ENCODE peak calls at places on chromosome 21, in six cellular contexts. U, J, N, S, P and Q are unnamed samples.

GRCh38 chr21:41965045-41965444 is 11.2 kb upstream of the C2CD2 start:
- DNase-seq in U (no peak), J (no peak), N (peak), S (no peak), P (no peak), Q (no peak)

GRCh38 chr21:34047835-34048234 is 25.5 kb upstream of the MRPS6 start:
- DNase-seq in U (no peak), J (no peak), N (no peak), S (no peak), P (no peak), Q (no peak)

GRCh38 chr21:29737188-29737587 is 202.6 kb downstream of the GRIK1 start:
- DNase-seq in U (no peak), J (no peak), N (no peak), S (no peak), P (no peak), Q (no peak)

GRCh38 chr21:35321322-35322200 is 272.5 kb upstream of the RUNX1 start:
- DNase-seq in U (no peak), J (no peak), N (no peak), S (no peak), P (no peak), Q (no peak)

GRCh38 chr21:42733037-42733632 is 79.7 kb downstream of the PDE9A start:
- DNase-seq in U (no peak), J (peak), N (no peak), S (no peak), P (no peak), Q (no peak)

GRCh38 chr21:26686278-26686677 is 113.2 kb upstream of the CYYR1 start:
- DNase-seq in U (no peak), J (no peak), N (no peak), S (no peak), P (no peak), Q (no peak)

GRCh38 chr21:44011123-44011773 is 861 bp upstream of the TRAPPC10 start:
- DNase-seq in U (no peak), J (no peak), N (no peak), S (peak), P (no peak), Q (no peak)

GRCh38 chr21:37452222-37452621 is 85.6 kb downstream of the DYRK1A start:
- DNase-seq in U (no peak), J (no peak), N (no peak), S (no peak), P (no peak), Q (no peak)

GRCh38 chr21:16519012-16519411 is 789.2 kb downstream of the USP25 start:
- DNase-seq in U (no peak), J (no peak), N (no peak), S (no peak), P (no peak), Q (no peak)

GRCh38 chr21:42614811-42615342 is 38.5 kb upstream of the PDE9A start:
- DNase-seq in U (no peak), J (peak), N (no peak), S (no peak), P (no peak), Q (no peak)

GRCh38 chr21:33985117-33986050 is 69.8 kb upstream of the ATP5PO start:
- DNase-seq in U (no peak), J (no peak), N (no peak), S (no peak), P (no peak), Q (no peak)

GRCh38 chr21:37869661-37870060 is 46.6 kb downstream of the KCNJ6 start:
- DNase-seq in U (no peak), J (no peak), N (no peak), S (no peak), P (no peak), Q (no peak)

GRCh38 chr21:42243026-42243425 is 24.1 kb downstream of the ABCG1 start:
- DNase-seq in U (no peak), J (no peak), N (no peak), S (no peak), P (no peak), Q (no peak)

GRCh38 chr21:46388896-46389295 is 64.9 kb downstream of the PCNT start:
- DNase-seq in U (no peak), J (no peak), N (no peak), S (no peak), P (no peak), Q (no peak)

GRCh38 chr21:46384556-46384955 is 60.6 kb downstream of the PCNT start:
- DNase-seq in U (no peak), J (no peak), N (no peak), S (no peak), P (no peak), Q (no peak)

GRCh38 chr21:46385846-46386725 is 62.1 kb downstream of the PCNT start:
- DNase-seq in U (no peak), J (no peak), N (no peak), S (no peak), P (no peak), Q (no peak)

GRCh38 chr21:46388206-46388880 is 64.4 kb downstream of the PCNT start:
- DNase-seq in U (no peak), J (no peak), N (no peak), S (no peak), P (no peak), Q (no peak)

DNA sequence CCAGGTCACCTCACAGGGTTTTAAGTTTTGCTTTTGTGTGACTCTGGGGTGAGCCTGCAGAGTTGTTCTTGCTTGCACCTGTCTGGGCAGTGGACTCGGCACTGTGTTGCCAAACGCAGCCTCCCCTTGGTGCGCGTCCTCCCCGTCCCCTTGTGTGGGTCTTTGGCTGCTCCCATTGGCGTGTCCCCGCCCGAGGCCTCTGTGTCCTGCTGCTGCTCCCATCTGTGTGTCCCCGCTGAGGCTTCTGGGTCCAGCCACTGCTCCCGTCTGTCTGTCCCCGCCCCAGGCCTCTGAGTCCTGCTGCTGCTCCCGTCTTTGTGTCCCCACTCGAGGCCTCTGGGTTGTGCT is 62.7 kb downstream of the PCNT start:
- DNase-seq in U (no peak), J (no peak), N (no peak), S (no peak), P (no peak), Q (no peak)
- TF ChIP-seq TAF1 in U (no peak), J (no peak), N (no peak), S (no peak), P (no peak), Q (no peak)

GRCh38 chr21:46369520-46370235 is 45.7 kb downstream of the PCNT start:
- DNase-seq in U (no peak), J (no peak), N (no peak), S (no peak), P (no peak), Q (no peak)
- TF ChIP-seq POLR2A in U (no peak), J (no peak), N (no peak), S (no peak), P (no peak), Q (no peak)

DNA sequence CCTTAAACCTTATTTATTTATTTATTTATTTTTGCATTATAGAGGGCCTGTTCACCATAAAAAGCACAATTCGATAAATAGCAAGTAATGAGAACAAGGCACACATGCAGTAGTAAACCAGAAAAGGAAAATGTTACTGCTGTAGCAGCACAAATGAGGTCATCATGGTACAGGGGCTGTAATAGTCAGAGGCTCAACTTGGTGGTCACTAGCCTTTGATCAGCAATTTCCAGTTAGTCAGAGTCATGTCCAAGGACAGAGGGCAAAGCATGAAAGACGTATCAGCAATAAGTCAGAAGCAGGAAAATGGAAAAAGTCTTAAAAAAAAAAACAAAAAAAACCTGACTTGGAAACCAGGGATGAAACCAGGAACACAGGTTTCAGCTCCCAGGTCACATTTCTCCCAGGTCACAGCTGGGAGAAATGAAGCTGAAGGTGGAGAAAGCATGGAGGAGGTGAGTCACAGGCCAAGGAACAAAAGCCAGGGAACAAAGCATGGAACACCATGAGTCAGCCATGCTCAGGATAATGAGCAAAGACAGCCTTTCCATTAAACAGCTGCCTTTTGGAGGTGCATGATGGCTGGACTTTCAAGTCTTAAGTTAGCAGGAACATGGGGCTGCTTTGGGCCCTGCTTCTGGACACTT is 556.3 kb downstream of the LTN1 start:
- DNase-seq in U (no peak), J (no peak), N (no peak), S (no peak), P (no peak), Q (no peak)
- TF ChIP-seq POLR2AphosphoS5 in U (no peak), J (no peak), N (no peak), S (no peak), P (no peak), Q (no peak)

DNA sequence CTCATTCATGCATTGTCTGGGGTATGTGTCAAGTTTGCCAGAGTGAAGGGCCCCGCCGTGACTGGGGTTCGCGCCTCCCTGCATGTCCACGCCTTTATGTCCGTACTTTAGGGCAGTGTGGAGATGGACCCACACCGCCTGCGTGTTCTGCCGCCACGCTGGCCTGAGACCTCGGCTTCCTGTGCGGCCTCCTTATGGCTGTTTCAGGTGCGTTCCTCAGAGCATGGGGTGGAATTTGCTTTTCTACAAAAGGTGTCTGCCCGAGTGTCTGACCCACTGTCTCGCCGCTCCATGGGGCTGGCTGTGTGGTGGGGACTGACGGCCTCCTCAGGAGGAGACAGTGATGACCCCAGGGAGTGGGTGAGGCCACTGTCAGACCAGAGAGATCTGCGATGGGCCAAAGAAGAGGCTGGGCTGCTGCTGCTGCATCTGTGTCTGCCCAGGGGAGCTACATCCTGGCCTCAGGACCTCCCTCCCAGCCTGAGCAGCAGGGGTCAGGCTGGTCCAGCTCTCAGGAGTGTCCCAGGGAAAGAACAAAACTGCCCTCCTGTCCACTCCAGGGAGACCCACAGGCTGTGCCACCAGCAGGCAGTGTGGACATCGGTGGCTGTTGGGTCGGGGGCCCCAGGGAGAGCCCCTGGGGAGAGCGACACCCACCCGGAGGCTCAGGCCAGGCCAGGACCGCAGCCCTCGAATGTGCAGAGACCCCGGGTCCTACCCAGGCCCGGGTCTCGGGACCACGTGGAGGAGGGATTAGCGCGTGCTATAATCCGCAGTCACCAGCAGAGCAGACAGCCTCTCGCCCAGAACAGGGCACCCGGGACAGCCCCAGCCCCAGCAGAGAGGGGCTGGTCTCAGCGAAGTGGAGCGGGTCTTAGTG is 9.8 kb upstream of the SLC19A1 start:
- DNase-seq in U (no peak), J (no peak), N (no peak), S (no peak), P (no peak), Q (no peak)
- TF ChIP-seq TAF1 in U (no peak), J (no peak), N (no peak), S (no peak), P (no peak), Q (no peak)

GRCh38 chr21:39388038-39388810 is 39.3 kb upstream of the HMGN1 start:
- DNase-seq in U (peak), J (peak), N (peak), S (peak), P (no peak), Q (peak)

GRCh38 chr21:39386899-39387298 is 38.0 kb upstream of the HMGN1 start:
- DNase-seq in U (no peak), J (no peak), N (no peak), S (no peak), P (no peak), Q (no peak)

GRCh38 chr21:39390212-39390765 is 41.4 kb upstream of the HMGN1 start:
- DNase-seq in U (no peak), J (no peak), N (no peak), S (no peak), P (no peak), Q (no peak)

GRCh38 chr21:39387461-39388037 is 38.7 kb upstream of the HMGN1 start:
- DNase-seq in U (peak), J (peak), N (peak), S (peak), P (peak), Q (peak)

GRCh38 chr21:39388811-39389155 is 39.9 kb upstream of the HMGN1 start:
- DNase-seq in U (no peak), J (no peak), N (no peak), S (no peak), P (no peak), Q (no peak)
- TF ChIP-seq POLR2A in U (no peak), J (no peak), N (no peak), S (no peak), P (no peak), Q (no peak)

GRCh38 chr21:21147374-21147745 is 149.2 kb downstream of the NCAM2 start:
- DNase-seq in U (no peak), J (no peak), N (no peak), S (no peak), P (no peak), Q (no peak)

GRCh38 chr21:21146587-21147373 is 148.6 kb downstream of the NCAM2 start:
- DNase-seq in U (no peak), J (no peak), N (no peak), S (peak), P (no peak), Q (no peak)

GRCh38 chr21:21151231-21151630 is 153.0 kb downstream of the NCAM2 start:
- DNase-seq in U (no peak), J (no peak), N (no peak), S (no peak), P (no peak), Q (no peak)

GRCh38 chr21:21148009-21148408 is 149.8 kb downstream of the NCAM2 start:
- DNase-seq in U (no peak), J (no peak), N (no peak), S (no peak), P (no peak), Q (no peak)

DNA sequence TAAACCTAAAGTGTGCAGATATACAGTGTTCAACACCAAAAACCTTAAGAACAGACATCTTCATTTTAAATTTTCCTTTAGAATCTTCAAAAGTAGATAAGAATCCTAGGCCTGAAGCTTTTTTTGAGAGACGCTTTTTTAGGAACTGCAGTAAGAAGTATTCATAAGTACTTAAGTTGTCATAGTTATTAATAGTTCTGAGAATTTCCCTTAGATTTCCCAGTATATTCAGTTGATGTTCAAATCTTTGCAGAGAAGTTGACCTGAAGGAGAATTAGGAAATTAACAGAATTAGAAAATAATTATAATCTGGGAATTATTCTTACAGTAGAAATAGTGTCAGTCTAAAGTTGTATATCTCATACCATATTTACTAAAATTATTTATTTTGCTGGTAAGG is 150.3 kb downstream of the NCAM2 start:
- DNase-seq in U (no peak), J (no peak), N (no peak), S (no peak), P (no peak), Q (no peak)
- TF ChIP-seq POLR2AphosphoS5 in U (no peak), J (no peak), N (no peak), S (no peak), P (no peak), Q (no peak)

DNA sequence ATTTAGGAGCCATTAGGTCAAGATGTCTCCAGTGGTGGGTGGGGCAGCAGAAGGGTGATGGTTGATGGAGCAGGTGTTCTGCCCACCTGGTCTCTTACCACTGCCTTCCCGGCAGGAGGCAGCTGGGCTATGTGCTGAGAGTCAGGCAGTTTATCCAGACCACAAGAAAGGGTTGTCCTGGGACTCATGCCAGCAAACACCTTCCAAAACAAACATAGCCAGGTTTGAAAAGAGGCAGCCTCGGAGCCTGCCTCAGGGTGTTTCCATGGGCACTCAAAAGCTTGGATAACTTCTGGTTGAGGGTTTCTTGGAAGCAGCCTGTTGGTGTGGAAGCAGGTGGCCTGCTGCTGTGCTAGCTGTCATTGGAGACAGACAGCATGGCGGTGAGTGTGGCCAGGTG is 187.2 kb downstream of the PCP4 start:
- DNase-seq in U (no peak), J (no peak), N (no peak), S (no peak), P (no peak), Q (no peak)
- TF ChIP-seq TAF1 in U (no peak), J (no peak), N (no peak), S (no peak), P (no peak), Q (no peak)

DNA sequence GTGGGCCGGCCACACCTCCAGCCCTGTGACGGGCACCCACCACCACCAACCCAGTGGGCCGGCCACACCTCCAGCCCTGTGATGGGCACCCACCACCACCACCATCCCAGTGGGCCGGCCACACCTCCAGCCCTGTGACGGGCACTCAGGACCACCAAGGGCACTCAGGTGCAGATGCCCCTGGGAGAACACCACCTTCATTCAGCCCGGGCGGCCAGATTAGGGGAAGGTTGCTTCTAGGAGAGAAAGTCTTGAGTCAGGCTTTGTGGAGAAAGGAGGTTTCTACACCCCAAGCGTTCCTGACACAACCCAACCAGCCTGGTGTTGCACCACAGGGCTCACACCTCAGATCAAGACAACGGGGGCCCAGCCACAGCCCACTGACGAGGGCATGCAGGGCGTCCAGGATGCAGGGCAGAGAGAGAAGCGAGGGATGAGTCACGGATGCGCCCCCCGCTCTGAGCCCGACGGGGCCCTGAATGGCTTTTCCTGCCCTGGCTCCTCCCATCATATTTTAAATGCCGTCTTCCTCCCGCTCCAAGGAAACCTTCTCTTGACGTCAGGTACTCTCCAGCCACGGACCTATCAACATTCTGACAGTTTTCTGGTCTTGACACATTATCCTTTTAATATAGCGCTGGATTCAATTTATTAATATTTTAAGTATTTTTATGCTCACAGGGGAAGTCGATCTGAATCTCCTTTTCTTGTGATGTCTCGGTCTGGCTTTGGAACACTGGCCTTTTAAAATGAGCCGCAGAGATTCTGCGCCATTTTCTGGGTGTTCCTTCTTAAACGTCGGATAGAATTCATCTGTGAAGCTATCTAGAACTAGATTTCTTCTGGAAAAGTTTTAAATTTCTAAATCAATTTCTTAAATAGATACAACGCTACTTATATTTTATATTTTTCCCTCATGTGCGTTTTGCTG is 631 bp upstream of the SPATC1L start:
- DNase-seq in U (no peak), J (peak), N (peak), S (peak), P (peak), Q (no peak)
- TF ChIP-seq POLR2A in U (no peak), J (no peak), N (peak), S (no peak), P (peak), Q (no peak)

GRCh38 chr21:31732538-31732864 is 583 bp upstream of the SCAF4 start:
- DNase-seq in U (no peak), J (peak), N (no peak), S (no peak), P (no peak), Q (no peak)
- TF ChIP-seq POLR2AphosphoS5 in U (no peak), J (no peak), N (no peak), S (no peak), P (no peak), Q (no peak)